ENCODE peak calls at places on chromosomes 2 and 18, in four cellular contexts. H is A549, N is endothelial cell of umbilical vein, D is GM12878. W is an unnamed sample.
A peak's percentile ranks its signal among the peaks of the same experiment; 100 is the strongest.

GRCh38 chr2:106012591-106013347 is 181.3 kb downstream of the UXS1 start:
- DNase-seq in N (no peak), D (no peak), H (no peak), W (no peak)

GRCh38 chr2:127254386-127254981 is 34.4 kb upstream of the CYP27C1 start:
- DNase-seq in N (no peak), H (peak; percentile 38), D (no peak), W (no peak)

GRCh38 chr2:69084492-69084891 is 71.5 kb downstream of the ANTXR1 start:
- DNase-seq in D (no peak), N (no peak), H (no peak), W (no peak)

GRCh38 chr2:43448822-43449110 is 147.1 kb downstream of the THADA start:
- DNase-seq in D (no peak), H (peak; percentile 40), N (no peak), W (no peak)

GRCh38 chr18:22710628-22711380 is 222.3 kb upstream of the RBBP8 start:
- DNase-seq in N (peak; percentile 60), H (peak; percentile 75), D (no peak), W (no peak)

GRCh38 chr2:158931577-158931976 is 36.9 kb upstream of the TANC1 start:
- DNase-seq in D (no peak), H (no peak), N (peak; percentile 62), W (peak; percentile 28)

GRCh38 chr2:174021056-174021656 is 56.0 kb upstream of the SP3 start:
- DNase-seq in N (no peak), D (no peak), H (no peak), W (peak; percentile 52)

GRCh38 chr18:8367217-8367988 is 241.8 kb upstream of the RAB12 start:
- DNase-seq in H (peak; percentile 7), D (no peak), N (peak; percentile 32), W (peak; percentile 2)

GRCh38 chr2:100192300-100192699 is 49.9 kb upstream of the AFF3 start:
- DNase-seq in D (no peak), H (no peak), N (no peak), W (no peak)

GRCh38 chr2:199727801-199728200 is 123.2 kb downstream of the FTCDNL1 start:
- DNase-seq in D (no peak), H (no peak), N (no peak), W (no peak)

GRCh38 chr2:32220445-32220844 is 44.2 kb downstream of the NLRC4 start:
- DNase-seq in N (no peak), H (no peak), D (no peak), W (no peak)

GRCh38 chr2:145792745-145793144 is 1272.8 kb upstream of the ZEB2 start:
- DNase-seq in N (no peak), H (no peak), D (no peak), W (no peak)
- TF ChIP-seq MYC in N (no peak), H (no peak), D (no peak), W (no peak)

GRCh38 chr2:23531280-23531679 is 146.3 kb downstream of the KLHL29 start:
- DNase-seq in N (no peak), H (no peak), D (no peak), W (no peak)

GRCh38 chr2:23532311-23533013 is 147.5 kb downstream of the KLHL29 start:
- DNase-seq in H (no peak), D (peak; percentile 4), N (no peak), W (no peak)

GRCh38 chr2:23534756-23535155 is 149.8 kb downstream of the KLHL29 start:
- DNase-seq in N (no peak), H (no peak), D (no peak), W (no peak)

GRCh38 chr2:23531881-23532280 is 146.9 kb downstream of the KLHL29 start:
- DNase-seq in H (no peak), N (no peak), D (no peak), W (no peak)

DNA sequence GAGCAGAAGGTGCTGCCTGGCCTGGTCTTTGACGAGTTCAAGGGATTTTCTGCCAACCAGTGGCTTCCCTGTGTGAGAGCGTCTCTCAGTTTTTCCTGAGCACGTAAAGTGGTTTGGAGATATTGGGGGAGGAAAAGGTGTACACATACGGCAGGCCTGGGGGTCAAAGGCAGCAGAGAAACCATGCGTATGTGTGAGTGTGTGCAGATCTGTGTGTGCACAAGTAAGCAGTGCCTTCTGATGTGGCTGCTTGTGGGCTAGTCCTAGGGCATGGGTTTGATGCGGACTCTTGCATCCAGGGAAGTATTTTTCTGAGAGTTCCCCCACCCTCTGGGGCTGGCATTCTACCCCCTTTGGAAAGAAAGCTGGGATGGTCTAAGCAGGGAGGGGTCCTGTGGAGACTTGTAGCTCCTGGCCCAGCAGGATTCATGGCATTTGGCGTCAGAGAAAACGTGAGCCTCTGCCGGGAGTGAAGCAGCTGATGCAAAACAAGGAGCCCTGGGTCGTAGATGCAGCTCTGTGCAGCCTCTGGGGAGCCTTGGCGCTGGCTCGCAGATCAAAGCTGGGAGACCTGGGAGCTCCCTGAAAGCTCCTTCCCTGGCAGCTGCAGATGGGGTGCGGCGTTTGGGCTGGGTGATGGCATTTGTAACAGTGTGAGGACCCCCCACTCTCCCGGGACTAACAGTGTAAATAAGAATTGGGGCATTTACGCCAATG is 148.2 kb downstream of the KLHL29 start:
- DNase-seq in N (no peak), D (no peak), H (no peak), W (no peak)
- TF ChIP-seq MAX in N (no peak), D (no peak), H (no peak), W (no peak)

GRCh38 chr2:74178211-74179062 is at the start of gene MOB1A:
- DNase-seq in D (peak; percentile 98), N (peak; percentile 100), H (peak; percentile 99), W (peak; percentile 100)

GRCh38 chr2:74181739-74182138 is 3.1 kb upstream of the MOB1A start:
- DNase-seq in D (peak; percentile 86), N (no peak), H (no peak), W (peak; percentile 99)

GRCh38 chr2:74174909-74175308 is 3.8 kb downstream of the MOB1A start:
- DNase-seq in N (no peak), D (no peak), H (no peak), W (no peak)

GRCh38 chr2:74177697-74178096 is 982 bp downstream of the MOB1A start:
- DNase-seq in H (no peak), D (no peak), N (no peak), W (no peak)

DNA sequence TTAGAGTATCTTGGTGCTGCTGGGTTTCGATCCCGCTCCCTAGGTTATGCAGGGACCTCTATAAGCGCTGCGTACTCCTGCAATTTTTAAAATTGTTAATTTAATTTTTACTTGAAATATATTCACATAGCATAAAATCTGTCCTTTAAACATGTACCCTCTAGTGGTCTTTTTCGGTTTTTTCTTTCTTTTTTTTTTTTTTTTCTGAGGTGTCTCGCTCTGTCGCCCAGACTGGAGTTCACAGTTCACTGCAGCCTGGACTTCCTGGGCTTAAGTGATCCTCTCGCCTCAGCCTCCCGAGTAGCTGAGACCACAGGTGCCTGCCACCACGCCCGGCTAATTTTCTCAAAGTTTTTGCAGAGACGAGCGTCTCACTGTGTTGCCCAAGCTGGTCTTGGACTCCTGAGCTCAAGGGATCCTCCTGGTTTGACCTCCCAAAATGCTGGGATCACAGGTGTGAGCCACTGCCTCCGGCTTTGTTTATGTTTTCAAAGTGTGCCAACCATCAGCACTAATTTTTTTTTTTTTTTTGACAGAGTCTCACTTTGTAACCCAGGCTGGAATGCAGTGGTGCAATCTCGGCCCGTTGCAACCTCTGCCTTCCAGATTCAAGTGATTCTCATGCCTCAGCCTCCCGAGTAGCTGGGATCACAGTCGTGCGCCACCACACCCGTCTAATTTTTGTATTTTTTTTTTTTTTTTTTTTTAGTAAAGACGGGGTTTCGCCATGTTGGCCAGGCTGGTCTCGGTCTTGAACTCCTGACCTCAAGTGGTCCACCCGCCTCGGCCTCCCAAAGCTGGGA is 585 bp upstream of the MOB1A start:
- DNase-seq in N (no peak), D (no peak), H (no peak), W (no peak)
- TF ChIP-seq POLR2A in N (peak; percentile 92), D (no peak), H (peak; percentile 68), W (no peak)

DNA sequence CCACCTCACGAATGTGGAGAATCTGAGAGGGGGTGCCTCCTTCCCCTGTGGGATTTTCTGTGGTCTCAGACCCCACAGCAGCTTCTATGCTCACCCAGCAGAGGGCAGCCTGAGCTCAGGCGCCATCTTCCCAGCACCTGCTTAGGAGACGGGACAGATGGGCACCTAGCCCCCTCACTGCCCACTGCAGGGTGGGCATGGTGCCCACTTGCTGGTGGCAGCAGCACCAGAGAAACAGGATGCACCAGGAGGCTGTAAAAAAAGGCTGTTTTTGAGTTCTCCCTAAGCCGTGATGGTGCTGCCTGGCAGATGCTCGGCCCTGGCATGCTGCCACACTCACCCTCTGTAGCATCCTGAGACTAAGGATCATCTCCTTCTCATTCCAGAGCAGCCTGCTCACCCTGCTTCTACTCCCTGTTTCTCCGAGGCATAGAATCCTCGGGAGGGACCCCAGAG is 19.1 kb upstream of the SLC20A1 start:
- DNase-seq in D (no peak), H (peak; percentile 75), N (peak; percentile 86), W (peak; percentile 89)
- TF ChIP-seq MYC in D (no peak), H (no peak), N (no peak), W (peak; percentile 75)

DNA sequence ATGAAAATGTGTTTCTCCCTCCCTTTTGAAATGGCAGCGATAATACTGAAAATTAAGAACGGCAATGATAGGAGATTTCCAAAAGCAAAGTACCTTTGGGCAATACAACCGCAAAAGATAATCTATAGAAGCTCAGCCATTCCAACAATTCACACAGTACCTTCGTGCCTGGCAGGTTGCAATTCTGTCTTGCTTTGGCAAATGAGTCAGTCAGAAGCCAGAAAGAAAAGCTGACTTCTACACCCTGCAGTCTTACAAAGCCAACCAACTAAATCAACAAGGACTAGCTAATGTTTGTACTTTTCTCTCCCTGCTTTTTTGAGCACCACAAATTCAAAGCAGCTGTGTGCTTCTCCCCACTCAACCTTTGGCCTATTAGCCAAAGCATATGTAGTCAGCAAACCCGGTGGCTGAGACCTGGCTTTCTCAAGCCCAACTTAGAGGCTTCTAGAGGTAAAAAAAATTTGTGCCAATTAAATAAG is 25.7 kb upstream of the ID2 start:
- DNase-seq in H (peak; percentile 21), D (no peak), N (no peak), W (no peak)
- TF ChIP-seq MAX in H (no peak), D (no peak), N (no peak), W (no peak)

DNA sequence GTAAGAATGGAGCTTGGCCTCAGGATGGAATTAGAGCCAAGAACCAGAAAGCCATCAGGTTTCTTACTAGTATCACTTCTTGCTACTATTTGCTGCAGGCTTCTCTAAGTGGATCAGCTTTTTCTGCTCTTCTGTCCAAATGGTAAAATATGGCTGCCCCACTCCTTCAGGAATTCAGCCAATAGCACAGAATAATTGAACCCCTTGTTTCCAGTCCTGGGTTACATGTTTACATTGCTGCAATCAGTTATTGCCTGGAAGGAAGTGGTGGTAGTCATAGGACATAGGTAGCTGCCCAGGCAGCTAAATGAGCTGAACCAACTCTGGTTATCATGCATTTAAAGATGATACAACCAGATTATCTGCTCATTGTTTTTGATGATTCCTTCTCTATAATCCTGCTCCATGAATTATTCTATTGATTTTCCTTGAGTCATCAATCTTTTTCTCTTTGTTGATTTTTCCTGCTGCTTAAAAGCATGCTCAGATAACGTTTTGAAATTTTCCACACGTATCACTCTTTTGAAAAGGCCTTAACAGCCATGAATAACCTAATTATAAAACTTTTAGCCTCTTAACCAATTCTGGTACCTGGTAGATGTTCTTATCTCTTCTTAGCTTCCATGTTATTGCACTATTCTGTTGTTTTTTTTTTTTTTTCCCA is 12.6 kb downstream of the AGPS start:
- DNase-seq in N (peak; percentile 65), D (no peak), H (no peak), W (no peak)
- TF ChIP-seq POLR2A in N (peak; percentile 58), D (no peak), H (no peak), W (no peak)

GRCh38 chr2:6820236-6820635 is 45.5 kb downstream of the CMPK2 start:
- DNase-seq in H (no peak), D (no peak), N (no peak), W (no peak)
- TF ChIP-seq MYC in H (no peak), D (no peak), N (no peak), W (no peak)

GRCh38 chr2:5520352-5520996 is 171.7 kb upstream of the SOX11 start:
- DNase-seq in N (no peak), H (no peak), D (no peak), W (no peak)
- TF ChIP-seq MAX in N (no peak), H (no peak), D (no peak), W (no peak)